ENCODE peak calls at places on chromosomes 5 and 9, in five cellular contexts. I, A, K, D and M are unnamed samples.

GRCh38 chr9:87887661-87888480 is 5.2 kb downstream of the SPATA31E1 start:
- DNase-seq in D (no peak), A (no peak), I (no peak), K (no peak), M (no peak)

GRCh38 chr5:125274938-125275759 is 528.7 kb upstream of the ZNF608 start:
- DNase-seq in A (no peak), K (no peak), I (peak; percentile 20), D (no peak), M (peak; percentile 12)

GRCh38 chr5:59592101-59592500 is 301.4 kb downstream of the PDE4D start:
- DNase-seq in I (peak; percentile 83), K (no peak), A (no peak), D (no peak), M (no peak)

GRCh38 chr5:122720347-122720746 is 54.5 kb upstream of the SNX2 start:
- DNase-seq in K (no peak), I (no peak), D (no peak), A (no peak), M (no peak)

GRCh38 chr9:28031521-28032177 is 458.4 kb upstream of the C9orf72 start:
- DNase-seq in I (no peak), D (no peak), A (no peak), K (no peak), M (no peak)

GRCh38 chr9:28782630-28783029 is 1209.3 kb upstream of the C9orf72 start:
- DNase-seq in K (no peak), I (no peak), A (no peak), D (no peak), M (no peak)

GRCh38 chr9:13513710-13514444 is 234.4 kb upstream of the MPDZ start:
- DNase-seq in K (no peak), A (no peak), I (peak; percentile 6), D (no peak), M (no peak)

GRCh38 chr9:99056876-99057664 is 47.8 kb upstream of the TGFBR1 start:
- DNase-seq in D (no peak), K (no peak), I (peak; percentile 42), A (no peak), M (peak; percentile 56)

DNA sequence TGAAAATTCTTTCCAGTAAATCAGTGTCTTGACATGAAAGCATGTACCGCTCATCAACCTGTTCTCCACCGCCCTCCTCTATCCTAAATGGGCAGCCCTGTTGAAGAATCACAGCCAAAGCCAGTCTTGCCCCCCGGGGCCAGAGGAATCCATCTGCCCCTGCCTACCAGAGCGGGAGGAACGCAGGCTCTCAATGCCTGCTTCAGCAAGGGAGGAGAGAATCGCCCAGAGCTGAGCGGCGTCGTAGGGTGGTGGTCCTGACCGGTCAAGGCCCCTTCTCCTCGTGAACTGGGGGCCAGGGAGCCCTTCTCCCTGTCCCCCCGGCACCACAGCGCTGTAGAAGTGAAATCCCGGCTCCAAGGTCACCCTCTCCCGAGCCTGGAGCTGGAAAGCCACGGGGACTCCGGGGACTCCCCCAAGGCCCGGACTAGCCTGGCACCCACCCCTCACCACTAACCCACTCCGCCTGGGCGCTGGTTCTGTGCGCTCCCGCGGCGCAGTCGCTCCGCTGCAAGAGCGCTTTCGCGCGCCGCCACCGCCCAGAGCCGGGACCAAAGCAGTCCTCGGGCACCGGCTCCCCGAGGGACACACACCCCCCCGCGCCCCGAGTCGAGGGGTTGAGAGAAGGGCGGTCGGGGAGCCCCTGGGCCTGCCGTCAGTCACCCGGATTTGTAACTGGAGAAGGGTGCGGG is 718 bp upstream of the TMEM215 start:
- DNase-seq in K (no peak), A (no peak), D (no peak), I (no peak), M (no peak)
- H3K27me3 ChIP-seq in K (peaks cover 10% of the 10 kb centered on the region), A (peaks cover 14% of the 10 kb centered on the region), D (no peaks in the 10 kb centered on the region), I (peaks cover 20% of the 10 kb centered on the region), M (peaks cover 28% of the 10 kb centered on the region)

DNA sequence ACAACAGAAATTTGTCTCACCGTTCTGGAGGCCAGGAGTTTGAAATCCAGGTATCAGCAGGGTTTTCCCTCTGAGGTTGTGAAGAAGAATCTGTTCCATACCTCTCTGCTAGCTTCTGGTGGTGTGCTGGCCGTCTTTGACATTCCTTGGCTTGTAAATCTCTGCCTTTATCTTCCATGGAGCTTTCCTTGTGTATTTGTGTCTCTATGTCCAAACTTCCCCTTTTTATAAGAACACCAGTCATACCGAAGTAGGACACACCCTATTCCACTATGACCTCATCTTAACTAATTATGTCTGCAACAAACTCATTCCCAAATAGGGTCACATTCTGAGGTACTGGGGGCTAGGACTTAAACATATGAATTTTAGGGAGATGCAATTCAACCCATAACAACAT is 38.3 kb downstream of the PRKACG start:
- DNase-seq in K (no peak), I (no peak), A (no peak), D (no peak), M (no peak)
- H3K4me3 ChIP-seq in K (no peak overlapping the region), I (no peak overlapping the region), A (no peak overlapping the region), D (no peak overlapping the region), M (no peak overlapping the region)

DNA sequence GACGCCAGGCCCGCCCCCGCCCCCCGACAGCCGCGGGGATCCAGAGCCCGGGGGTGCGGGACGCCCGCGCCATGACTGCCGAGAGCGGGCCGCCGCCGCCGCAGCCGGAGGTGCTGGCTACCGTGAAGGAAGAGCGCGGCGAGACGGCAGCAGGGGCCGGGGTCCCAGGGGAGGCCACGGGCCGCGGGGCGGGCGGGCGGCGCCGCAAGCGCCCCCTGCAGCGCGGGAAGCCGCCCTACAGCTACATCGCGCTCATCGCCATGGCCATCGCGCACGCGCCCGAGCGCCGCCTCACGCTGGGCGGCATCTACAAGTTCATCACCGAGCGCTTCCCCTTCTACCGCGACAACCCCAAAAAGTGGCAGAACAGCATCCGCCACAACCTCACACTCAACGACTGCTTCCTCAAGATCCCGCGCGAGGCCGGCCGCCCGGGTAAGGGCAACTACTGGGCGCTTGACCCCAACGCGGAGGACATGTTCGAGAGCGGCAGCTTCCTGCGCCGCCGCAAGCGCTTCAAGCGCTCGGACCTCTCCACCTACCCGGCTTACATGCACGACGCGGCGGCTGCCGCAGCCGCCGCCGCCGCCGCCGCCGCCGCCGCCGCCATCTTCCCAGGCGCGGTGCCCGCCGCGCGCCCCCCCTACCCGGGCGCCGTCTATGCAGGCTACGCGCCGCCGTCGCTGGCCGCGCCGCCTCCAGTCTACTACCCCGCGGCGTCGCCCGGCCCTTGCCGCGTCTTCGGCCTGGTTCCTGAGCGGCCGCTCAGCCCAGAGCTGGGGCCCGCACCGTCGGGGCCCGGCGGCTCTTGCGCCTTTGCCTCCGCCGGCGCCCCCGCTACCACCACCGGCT is 1.0 kb downstream of the FOXE1 start:
- DNase-seq in D (no peak), K (peak; percentile 75), A (no peak), I (peak; percentile 28), M (peak; percentile 53)
- H3K9me3 ChIP-seq in D (no peaks in the 10 kb centered on the region), K (peaks cover 6% of the 10 kb centered on the region), A (no peaks in the 10 kb centered on the region), I (no peaks in the 10 kb centered on the region), M (no peaks in the 10 kb centered on the region)

GRCh38 chr9:95666096-95666784 is 149.5 kb upstream of the PTCH1 start:
- DNase-seq in A (no peak), I (no peak), K (peak; percentile 81), D (no peak), M (no peak)
- H3K27me3 ChIP-seq in A (no peaks in the 10 kb centered on the region), I (no peaks in the 10 kb centered on the region), K (no peaks in the 10 kb centered on the region), D (no peaks in the 10 kb centered on the region), M (no peaks in the 10 kb centered on the region)